ENCODE peak calls at places on chromosome 9, in ten cellular contexts. Y is PC-3, D is MM.1S, K is GM23338, U is OCI-LY7, C is SK-N-SH, E is HCT116, T is GM23248, I is hepatocyte, L is PC-9. H is an unnamed sample.

GRCh38 chr9:86041331-86041741 is 58.0 kb downstream of the GOLM1 start:
- DNase-seq in D (no peak), U (no peak), L (no peak), C (no peak), Y (no peak), E (no peak), T (peak; percentile 68), K (no peak), I (no peak), H (no peak)

GRCh38 chr9:33135086-33135958 is 31.8 kb downstream of the B4GALT1 start:
- DNase-seq in L (no peak), E (no peak), D (no peak), K (no peak), U (no peak), C (no peak), I (no peak), Y (no peak), T (no peak), H (no peak)

GRCh38 chr9:14652729-14653377 is 40.4 kb downstream of the ZDHHC21 start:
- DNase-seq in U (peak; percentile 6), E (no peak), K (peak; percentile 76), D (no peak), L (no peak), Y (peak; percentile 37), C (peak; percentile 40), T (peak; percentile 27), I (peak; percentile 66), H (peak; percentile 67)

GRCh38 chr9:37752646-37753488 is 738 bp upstream of the TRMT10B start:
- DNase-seq in K (no peak), C (no peak), Y (no peak), L (no peak), U (no peak), I (no peak), T (no peak), E (no peak), D (no peak), H (peak; percentile 50)

GRCh38 chr9:135456436-135457104 is 23.0 kb upstream of the PPP1R26 start:
- DNase-seq in E (no peak), I (no peak), Y (no peak), D (no peak), U (no peak), K (no peak), C (peak; percentile 54), L (no peak), T (no peak), H (no peak)

GRCh38 chr9:119924736-119925135 is 555.5 kb upstream of the BRINP1 start:
- DNase-seq in T (no peak), Y (no peak), L (no peak), K (peak; percentile 32), C (no peak), D (no peak), E (no peak), U (no peak), I (no peak), H (no peak)

GRCh38 chr9:306907-307306 is 92.2 kb downstream of the DOCK8 start:
- DNase-seq in U (peak; percentile 22), E (no peak), D (peak; percentile 37), I (no peak), L (no peak), T (no peak), Y (peak; percentile 10), K (peak; percentile 73), C (no peak), H (peak; percentile 69)

GRCh38 chr9:70954126-70954525 is 167.3 kb downstream of the TRPM3 start:
- DNase-seq in C (no peak), K (peak; percentile 73), T (peak; percentile 76), I (peak; percentile 11), E (peak; percentile 2), D (no peak), L (peak; percentile 70), U (no peak), Y (peak; percentile 34), H (no peak)

GRCh38 chr9:27168496-27168895 is 59.5 kb downstream of the TEK start:
- DNase-seq in T (no peak), I (no peak), U (no peak), K (no peak), Y (no peak), D (no peak), E (no peak), C (no peak), L (no peak), H (no peak)

GRCh38 chr9:79189511-79189924 is 382.2 kb upstream of the TLE4 start:
- DNase-seq in E (no peak), T (peak; percentile 89), L (no peak), D (no peak), I (no peak), C (peak; percentile 16), U (no peak), Y (peak; percentile 5), K (no peak), H (no peak)

GRCh38 chr9:134391319-134392231 is 65.3 kb downstream of the RXRA start:
- DNase-seq in Y (no peak), C (no peak), E (no peak), T (no peak), U (no peak), D (peak; percentile 68), K (no peak), L (no peak), I (no peak), H (no peak)

GRCh38 chr9:1050125-1050895 is at the start of gene DMRT2:
- DNase-seq in C (peak; percentile 86), U (peak; percentile 93), K (peak; percentile 98), L (no peak), Y (no peak), D (peak; percentile 97), E (peak; percentile 0), I (no peak), T (peak; percentile 16), H (peak; percentile 9)

GRCh38 chr9:5851445-5851844 is 18.5 kb upstream of the ERMP1 start:
- DNase-seq in T (peak; percentile 77), D (peak; percentile 27), L (no peak), K (no peak), C (no peak), Y (peak; percentile 57), E (no peak), I (peak; percentile 52), U (no peak), H (no peak)

GRCh38 chr9:136051568-136052432 is 43.3 kb downstream of the NACC2 start:
- DNase-seq in T (peak; percentile 95), E (peak; percentile 83), I (peak; percentile 94), L (peak; percentile 92), C (peak; percentile 76), K (peak; percentile 91), Y (peak; percentile 88), U (no peak), D (no peak), H (no peak)

GRCh38 chr9:77455312-77455927 is 192.7 kb downstream of the GNA14 start:
- DNase-seq in L (no peak), Y (peak; percentile 70), T (peak; percentile 39), E (peak; percentile 56), C (no peak), I (peak; percentile 36), D (peak; percentile 42), K (peak; percentile 38), U (peak; percentile 39), H (peak; percentile 79)

GRCh38 chr9:27351438-27351837 is 54.5 kb upstream of the EQTN start:
- DNase-seq in D (no peak), I (no peak), U (no peak), E (no peak), L (no peak), K (no peak), C (no peak), T (no peak), Y (no peak), H (no peak)

GRCh38 chr9:125066839-125067619 is 76.3 kb downstream of the SCAI start:
- DNase-seq in E (no peak), D (no peak), L (no peak), U (no peak), K (no peak), C (no peak), T (peak; percentile 54), Y (no peak), I (no peak), H (no peak)
- H2AFZ ChIP-seq in E (no peak overlapping the region), D (no peak overlapping the region), L (no peak overlapping the region), U (no peak overlapping the region), K (no peak overlapping the region), C (no peak overlapping the region), T (peak overlapping the region; percentile 86), Y (no peak overlapping the region), I (no peak overlapping the region), H (no peak overlapping the region)

DNA sequence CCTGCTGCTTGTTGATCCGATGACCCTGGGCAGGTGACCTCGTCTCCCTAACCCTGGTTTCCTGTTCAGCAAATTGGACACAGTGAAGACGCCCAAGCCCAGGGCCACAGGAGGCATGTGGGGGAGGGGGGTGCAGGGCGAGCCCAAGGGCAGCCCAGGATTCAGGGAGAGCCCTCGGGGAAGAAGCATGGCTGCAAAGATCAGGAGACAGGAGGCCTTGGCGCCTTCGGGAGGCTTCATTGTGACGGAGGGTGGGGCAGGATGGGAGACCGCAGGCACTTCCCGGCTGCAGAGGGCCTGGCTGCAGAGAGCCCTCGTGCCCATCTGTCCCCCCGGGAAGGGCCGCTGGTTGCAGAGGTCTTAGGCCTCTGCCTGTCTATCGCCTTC is 6.2 kb downstream of the ASS1 start:
- DNase-seq in D (no peak), C (no peak), Y (no peak), I (no peak), L (no peak), U (no peak), E (no peak), T (no peak), K (no peak), H (no peak)
- H3K9me2 ChIP-seq in D (no peaks in the 10 kb centered on the region), C (no peaks in the 10 kb centered on the region), Y (no peaks in the 10 kb centered on the region), I (no peaks in the 10 kb centered on the region), L (no peaks in the 10 kb centered on the region), U (no peaks in the 10 kb centered on the region), E (no peaks in the 10 kb centered on the region), T (no peaks in the 10 kb centered on the region), K (no peaks in the 10 kb centered on the region), H (no peaks in the 10 kb centered on the region)

DNA sequence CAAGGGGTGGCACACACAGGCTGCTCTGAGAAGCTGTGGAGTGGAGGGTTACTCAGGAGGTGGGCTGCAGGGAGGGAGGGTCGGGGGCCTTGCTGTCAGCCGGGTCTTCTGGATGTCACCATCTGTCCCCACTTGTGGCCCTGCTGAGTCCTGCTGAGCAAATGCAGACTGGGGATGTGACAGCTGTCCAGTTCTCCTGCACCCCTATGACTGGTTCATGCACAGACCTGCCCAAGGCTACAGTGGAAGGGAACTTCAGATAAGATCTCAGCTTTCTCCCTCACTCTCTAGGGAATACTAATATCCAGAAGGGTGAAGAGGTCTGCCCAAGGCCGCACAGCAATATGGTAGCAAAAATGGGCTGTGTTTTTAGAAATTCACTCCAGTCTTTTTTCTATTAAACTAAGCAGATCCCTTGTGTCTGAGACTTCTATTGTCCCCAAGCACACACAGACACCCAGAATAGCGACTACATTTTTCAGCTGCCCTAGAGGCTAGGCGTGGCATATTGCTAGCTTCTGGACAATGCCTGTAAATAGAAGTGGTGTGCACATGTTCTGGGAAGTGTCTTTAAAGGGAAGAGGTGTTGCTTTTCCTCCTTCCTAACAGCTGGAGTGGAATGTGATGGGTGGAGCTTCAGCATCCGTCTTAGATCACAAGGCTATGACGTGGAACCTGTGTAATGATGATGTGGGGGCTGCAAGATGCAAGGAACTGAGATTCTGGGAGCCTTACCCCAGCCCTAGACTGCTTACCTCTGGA is 51.1 kb upstream of the TBC1D2 start:
- DNase-seq in C (peak; percentile 51), I (no peak), U (no peak), E (no peak), T (no peak), L (peak; percentile 31), D (no peak), K (no peak), Y (no peak), H (no peak)
- H2AFZ ChIP-seq in C (no peak overlapping the region), I (no peak overlapping the region), U (no peak overlapping the region), E (no peak overlapping the region), T (no peak overlapping the region), L (no peak overlapping the region), D (no peak overlapping the region), K (peak overlapping the region; percentile 32), Y (no peak overlapping the region), H (no peak overlapping the region)

GRCh38 chr9:29850664-29851063 is 2277.4 kb upstream of the C9orf72 start:
- DNase-seq in U (no peak), L (no peak), D (no peak), T (no peak), I (no peak), C (no peak), E (no peak), K (no peak), Y (no peak), H (no peak)
- H3K9me2 ChIP-seq in U (no peaks in the 10 kb centered on the region), L (no peaks in the 10 kb centered on the region), D (no peaks in the 10 kb centered on the region), T (no peaks in the 10 kb centered on the region), I (no peaks in the 10 kb centered on the region), C (no peaks in the 10 kb centered on the region), E (no peaks in the 10 kb centered on the region), K (no peaks in the 10 kb centered on the region), Y (no peaks in the 10 kb centered on the region), H (no peaks in the 10 kb centered on the region)

H was measured in Karpas-422.